ENCODE peak calls at places on chromosomes 1 and 21, in ten cellular contexts. One of them, this sample, is unnamed.

GRCh38 chr1:225996946-225997545 is 2.1 kb downstream of the SDE2 start:
- DNase-seq in neural crest cell: no peak
- DNase-seq in CD8-positive, alpha-beta T cell: no peak
- DNase-seq in cardiac muscle cell: no peak
- DNase-seq in AG04450: no peak
- DNase-seq in AG10803: no peak
- DNase-seq in foreskin fibroblast: peak; percentile 17
- DNase-seq in psoas muscle: no peak
- DNase-seq in spleen: no peak
- DNase-seq in GM23338: no peak
- DNase-seq in this sample: no peak

GRCh38 chr1:213162862-213163261 is 111.8 kb downstream of the RPS6KC1 start:
- DNase-seq in neural crest cell: no peak
- DNase-seq in CD8-positive, alpha-beta T cell: no peak
- DNase-seq in cardiac muscle cell: no peak
- DNase-seq in AG04450: no peak
- DNase-seq in AG10803: no peak
- DNase-seq in foreskin fibroblast: no peak
- DNase-seq in psoas muscle: no peak
- DNase-seq in spleen: no peak
- DNase-seq in GM23338: no peak
- DNase-seq in this sample: no peak

GRCh38 chr1:241641748-241642592 is 1.8 kb upstream of the CHML start:
- DNase-seq in neural crest cell: no peak
- DNase-seq in CD8-positive, alpha-beta T cell: no peak
- DNase-seq in cardiac muscle cell: no peak
- DNase-seq in AG04450: no peak
- DNase-seq in AG10803: peak; percentile 60
- DNase-seq in foreskin fibroblast: peak; percentile 68
- DNase-seq in psoas muscle: no peak
- DNase-seq in spleen: no peak
- DNase-seq in GM23338: no peak
- DNase-seq in this sample: no peak

GRCh38 chr1:21022279-21023040 is 154.2 kb downstream of the EIF4G3 start:
- DNase-seq in neural crest cell: no peak
- DNase-seq in CD8-positive, alpha-beta T cell: peak; percentile 38
- DNase-seq in cardiac muscle cell: peak; percentile 66
- DNase-seq in AG04450: peak; percentile 94
- DNase-seq in AG10803: peak; percentile 94
- DNase-seq in foreskin fibroblast: peak; percentile 95
- DNase-seq in psoas muscle: no peak
- DNase-seq in spleen: no peak
- DNase-seq in GM23338: no peak
- DNase-seq in this sample: peak; percentile 89

GRCh38 chr1:243597383-243597782 is 252.7 kb downstream of the AKT3 start:
- DNase-seq in neural crest cell: no peak
- DNase-seq in CD8-positive, alpha-beta T cell: no peak
- DNase-seq in cardiac muscle cell: no peak
- DNase-seq in AG04450: no peak
- DNase-seq in AG10803: peak; percentile 22
- DNase-seq in foreskin fibroblast: no peak
- DNase-seq in psoas muscle: no peak
- DNase-seq in spleen: no peak
- DNase-seq in GM23338: no peak
- DNase-seq in this sample: no peak

GRCh38 chr1:204513117-204513716 is 3.0 kb upstream of the MDM4 start:
- DNase-seq in neural crest cell: no peak
- DNase-seq in CD8-positive, alpha-beta T cell: peak; percentile 73
- DNase-seq in cardiac muscle cell: no peak
- DNase-seq in AG04450: no peak
- DNase-seq in AG10803: no peak
- DNase-seq in foreskin fibroblast: no peak
- DNase-seq in psoas muscle: no peak
- DNase-seq in spleen: no peak
- DNase-seq in GM23338: no peak
- DNase-seq in this sample: no peak

GRCh38 chr1:96236156-96236739 is 485.3 kb upstream of the PTBP2 start:
- DNase-seq in neural crest cell: peak; percentile 43
- DNase-seq in CD8-positive, alpha-beta T cell: no peak
- DNase-seq in cardiac muscle cell: peak; percentile 52
- DNase-seq in AG04450: peak; percentile 30
- DNase-seq in AG10803: peak; percentile 70
- DNase-seq in foreskin fibroblast: peak; percentile 87
- DNase-seq in psoas muscle: no peak
- DNase-seq in spleen: no peak
- DNase-seq in GM23338: peak; percentile 77
- DNase-seq in this sample: peak; percentile 54

GRCh38 chr1:9494936-9495758 is 44.1 kb upstream of the SLC25A33 start:
- DNase-seq in neural crest cell: peak; percentile 77
- DNase-seq in CD8-positive, alpha-beta T cell: peak; percentile 61
- DNase-seq in cardiac muscle cell: peak; percentile 73
- DNase-seq in AG04450: no peak
- DNase-seq in AG10803: peak; percentile 33
- DNase-seq in foreskin fibroblast: peak; percentile 67
- DNase-seq in psoas muscle: peak; percentile 82
- DNase-seq in spleen: peak; percentile 89
- DNase-seq in GM23338: peak; percentile 82
- DNase-seq in this sample: no peak

GRCh38 chr1:230271396-230272035 is 154.6 kb downstream of the PGBD5 start:
- DNase-seq in neural crest cell: no peak
- DNase-seq in CD8-positive, alpha-beta T cell: no peak
- DNase-seq in cardiac muscle cell: no peak
- DNase-seq in AG04450: no peak
- DNase-seq in AG10803: no peak
- DNase-seq in foreskin fibroblast: no peak
- DNase-seq in psoas muscle: no peak
- DNase-seq in spleen: peak; percentile 71
- DNase-seq in GM23338: no peak
- DNase-seq in this sample: no peak

GRCh38 chr1:49597436-49597835 is 426.3 kb downstream of the AGBL4 start:
- DNase-seq in neural crest cell: no peak
- DNase-seq in CD8-positive, alpha-beta T cell: no peak
- DNase-seq in cardiac muscle cell: no peak
- DNase-seq in AG04450: no peak
- DNase-seq in AG10803: no peak
- DNase-seq in foreskin fibroblast: no peak
- DNase-seq in psoas muscle: no peak
- DNase-seq in spleen: no peak
- DNase-seq in GM23338: no peak
- DNase-seq in this sample: no peak

GRCh38 chr1:1004420-1004779 is 4.5 kb upstream of the HES4 start:
- DNase-seq in neural crest cell: no peak
- DNase-seq in CD8-positive, alpha-beta T cell: no peak
- DNase-seq in cardiac muscle cell: no peak
- DNase-seq in AG04450: no peak
- DNase-seq in AG10803: no peak
- DNase-seq in foreskin fibroblast: no peak
- DNase-seq in psoas muscle: no peak
- DNase-seq in spleen: no peak
- DNase-seq in GM23338: no peak
- DNase-seq in this sample: no peak

GRCh38 chr1:47527653-47528272 is 89.9 kb downstream of the FOXD2 start:
- DNase-seq in neural crest cell: no peak
- DNase-seq in CD8-positive, alpha-beta T cell: no peak
- DNase-seq in cardiac muscle cell: peak; percentile 43
- DNase-seq in AG04450: no peak
- DNase-seq in AG10803: peak; percentile 8
- DNase-seq in foreskin fibroblast: no peak
- DNase-seq in psoas muscle: no peak
- DNase-seq in spleen: no peak
- DNase-seq in GM23338: peak; percentile 85
- DNase-seq in this sample: no peak
- TF ChIP-seq CTCF in neural crest cell: peak; percentile 59
- TF ChIP-seq CTCF in CD8-positive, alpha-beta T cell: no peak
- TF ChIP-seq CTCF in cardiac muscle cell: peak; percentile 40
- TF ChIP-seq CTCF in AG04450: no peak
- TF ChIP-seq CTCF in AG10803: peak; percentile 43
- TF ChIP-seq CTCF in foreskin fibroblast: no peak
- TF ChIP-seq CTCF in psoas muscle: peak; percentile 32
- TF ChIP-seq CTCF in spleen: no peak
- TF ChIP-seq CTCF in GM23338: peak; percentile 94
- TF ChIP-seq CTCF in this sample: peak; percentile 11

GRCh38 chr1:202007279-202007678 is 3.1 kb upstream of the ELF3 start:
- DNase-seq in neural crest cell: no peak
- DNase-seq in CD8-positive, alpha-beta T cell: no peak
- DNase-seq in cardiac muscle cell: no peak
- DNase-seq in AG04450: no peak
- DNase-seq in AG10803: no peak
- DNase-seq in foreskin fibroblast: no peak
- DNase-seq in psoas muscle: no peak
- DNase-seq in spleen: peak; percentile 33
- DNase-seq in GM23338: no peak
- DNase-seq in this sample: no peak

GRCh38 chr1:202007703-202008489 is 2.5 kb upstream of the ELF3 start:
- DNase-seq in neural crest cell: no peak
- DNase-seq in CD8-positive, alpha-beta T cell: no peak
- DNase-seq in cardiac muscle cell: peak; percentile 53
- DNase-seq in AG04450: no peak
- DNase-seq in AG10803: no peak
- DNase-seq in foreskin fibroblast: peak; percentile 57
- DNase-seq in psoas muscle: no peak
- DNase-seq in spleen: peak; percentile 41
- DNase-seq in GM23338: peak; percentile 97
- DNase-seq in this sample: no peak

GRCh38 chr1:202004711-202005110 is 5.7 kb upstream of the ELF3 start:
- DNase-seq in neural crest cell: no peak
- DNase-seq in CD8-positive, alpha-beta T cell: no peak
- DNase-seq in cardiac muscle cell: no peak
- DNase-seq in AG04450: no peak
- DNase-seq in AG10803: no peak
- DNase-seq in foreskin fibroblast: no peak
- DNase-seq in psoas muscle: no peak
- DNase-seq in spleen: peak; percentile 41
- DNase-seq in GM23338: no peak
- DNase-seq in this sample: no peak

GRCh38 chr1:202002447-202002846 is 7.9 kb upstream of the ELF3 start:
- DNase-seq in neural crest cell: no peak
- DNase-seq in CD8-positive, alpha-beta T cell: no peak
- DNase-seq in cardiac muscle cell: no peak
- DNase-seq in AG04450: no peak
- DNase-seq in AG10803: no peak
- DNase-seq in foreskin fibroblast: no peak
- DNase-seq in psoas muscle: no peak
- DNase-seq in spleen: no peak
- DNase-seq in GM23338: no peak
- DNase-seq in this sample: no peak

GRCh38 chr1:202005958-202006357 is 4.4 kb upstream of the ELF3 start:
- DNase-seq in neural crest cell: no peak
- DNase-seq in CD8-positive, alpha-beta T cell: no peak
- DNase-seq in cardiac muscle cell: peak; percentile 45
- DNase-seq in AG04450: no peak
- DNase-seq in AG10803: peak; percentile 25
- DNase-seq in foreskin fibroblast: peak; percentile 64
- DNase-seq in psoas muscle: no peak
- DNase-seq in spleen: no peak
- DNase-seq in GM23338: peak; percentile 62
- DNase-seq in this sample: no peak
- TF ChIP-seq CTCF in neural crest cell: peak; percentile 61
- TF ChIP-seq CTCF in CD8-positive, alpha-beta T cell: no peak
- TF ChIP-seq CTCF in cardiac muscle cell: peak; percentile 38
- TF ChIP-seq CTCF in AG04450: peak; percentile 53
- TF ChIP-seq CTCF in AG10803: peak; percentile 43
- TF ChIP-seq CTCF in foreskin fibroblast: peak; percentile 14
- TF ChIP-seq CTCF in psoas muscle: peak; percentile 19
- TF ChIP-seq CTCF in spleen: no peak
- TF ChIP-seq CTCF in GM23338: peak; percentile 65
- TF ChIP-seq CTCF in this sample: peak; percentile 31

DNA sequence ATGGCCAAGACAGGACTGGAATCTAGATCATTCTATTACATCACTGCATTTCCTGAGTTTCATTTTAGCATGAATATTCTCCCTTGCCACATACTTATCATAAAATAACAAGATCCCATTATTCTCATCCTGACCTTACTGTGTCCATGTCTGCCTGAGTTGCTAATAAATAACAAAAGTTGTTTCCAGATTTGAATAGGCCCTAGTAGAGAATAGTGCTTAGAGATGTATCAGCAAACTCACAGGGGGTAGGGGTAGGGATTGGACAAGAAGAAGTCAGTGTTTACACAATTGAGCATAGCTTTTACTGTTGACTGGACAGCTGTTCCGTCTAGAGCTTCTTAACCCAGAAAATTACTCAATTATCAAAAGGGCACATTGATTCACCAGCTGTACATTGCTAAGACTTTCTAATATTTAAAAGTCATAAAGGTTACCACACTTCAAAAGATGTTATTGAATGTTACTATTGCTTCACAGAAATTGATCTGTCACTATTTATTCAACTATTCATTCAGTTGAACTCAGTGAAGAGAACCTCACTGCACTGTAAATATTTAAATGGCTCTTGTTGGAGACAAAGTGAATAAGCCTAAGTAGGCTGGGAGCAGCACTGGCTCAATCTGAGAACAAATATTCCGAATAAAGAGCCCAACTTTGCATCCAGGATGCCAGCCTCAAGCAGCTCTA is 121.9 kb downstream of the NRIP1 start:
- DNase-seq in neural crest cell: no peak
- DNase-seq in CD8-positive, alpha-beta T cell: no peak
- DNase-seq in cardiac muscle cell: no peak
- DNase-seq in AG04450: peak; percentile 23
- DNase-seq in AG10803: peak; percentile 22
- DNase-seq in foreskin fibroblast: peak; percentile 19
- DNase-seq in psoas muscle: no peak
- DNase-seq in spleen: no peak
- DNase-seq in GM23338: no peak
- DNase-seq in this sample: no peak
- TF ChIP-seq CTCF in neural crest cell: no peak
- TF ChIP-seq CTCF in CD8-positive, alpha-beta T cell: no peak
- TF ChIP-seq CTCF in cardiac muscle cell: no peak
- TF ChIP-seq CTCF in AG04450: no peak
- TF ChIP-seq CTCF in AG10803: no peak
- TF ChIP-seq CTCF in foreskin fibroblast: no peak
- TF ChIP-seq CTCF in psoas muscle: no peak
- TF ChIP-seq CTCF in spleen: no peak
- TF ChIP-seq CTCF in GM23338: no peak
- TF ChIP-seq CTCF in this sample: no peak

DNA sequence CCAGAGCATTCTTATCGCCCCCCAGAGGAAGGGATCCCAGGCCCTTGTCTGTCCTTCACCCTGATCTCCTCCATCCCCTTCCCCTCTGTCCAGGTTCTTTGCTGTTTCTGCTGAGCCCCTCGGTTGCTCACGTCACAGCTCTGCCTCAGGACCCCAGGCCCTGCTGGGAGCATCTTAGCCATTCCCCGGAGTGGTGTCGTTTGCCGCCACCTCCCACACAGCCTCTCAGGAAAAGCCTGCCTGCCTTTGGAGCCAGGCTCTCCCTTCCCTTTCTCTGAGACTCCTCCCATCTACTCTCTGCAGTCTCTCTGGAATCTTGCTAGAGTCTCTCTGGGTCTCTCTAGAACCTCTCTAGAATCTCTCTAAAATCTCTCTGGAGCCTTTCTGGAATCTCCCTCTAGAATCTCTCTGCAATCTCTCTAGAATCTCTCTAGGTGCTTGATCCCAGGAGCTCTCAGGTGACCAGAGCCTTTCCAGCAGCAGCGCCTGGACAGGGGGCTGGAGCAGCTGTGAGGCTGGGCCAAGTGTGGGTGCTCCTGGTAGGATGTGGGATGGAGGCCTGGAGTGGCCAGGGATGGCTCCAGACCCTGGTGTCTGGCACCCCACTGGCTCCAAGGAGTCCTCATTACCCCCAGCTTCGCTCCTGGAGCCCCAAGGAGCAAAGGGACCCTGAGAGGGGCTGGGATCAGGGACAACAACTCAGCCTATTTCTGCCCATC is 283.2 kb upstream of the VAMP3 start:
- DNase-seq in neural crest cell: no peak
- DNase-seq in CD8-positive, alpha-beta T cell: no peak
- DNase-seq in cardiac muscle cell: no peak
- DNase-seq in AG04450: no peak
- DNase-seq in AG10803: no peak
- DNase-seq in foreskin fibroblast: no peak
- DNase-seq in psoas muscle: no peak
- DNase-seq in spleen: no peak
- DNase-seq in GM23338: no peak
- DNase-seq in this sample: no peak
- TF ChIP-seq CTCF in neural crest cell: no peak
- TF ChIP-seq CTCF in CD8-positive, alpha-beta T cell: no peak
- TF ChIP-seq CTCF in cardiac muscle cell: no peak
- TF ChIP-seq CTCF in AG04450: no peak
- TF ChIP-seq CTCF in AG10803: no peak
- TF ChIP-seq CTCF in foreskin fibroblast: no peak
- TF ChIP-seq CTCF in psoas muscle: no peak
- TF ChIP-seq CTCF in spleen: no peak
- TF ChIP-seq CTCF in GM23338: peak; percentile 46
- TF ChIP-seq CTCF in this sample: no peak